ENCODE peak calls at places on chromosomes 4 and X, in four cellular contexts. C is psoas muscle, O is cardiac muscle cell, Z is heart right ventricle. L is an unnamed sample. For H3K4me1 and H3K9me3, the result is how much of the 10 kb centered on the place peaks cover.

GRCh38 chr4:44493924-44494323 is 45.3 kb upstream of the KCTD8 start:
- DNase-seq in C (no peak), O (peak), Z (no peak), L (no peak)

GRCh38 chr4:53365121-53365485 is 758 bp downstream of the SCFD2 start:
- DNase-seq in C (no peak), O (peak), Z (no peak), L (peak)

GRCh38 chr4:183097251-183098079 is 1.6 kb upstream of the WWC2 start:
- DNase-seq in C (peak), O (no peak), Z (peak), L (no peak)

GRCh38 chr4:54473077-54473545 is 184.6 kb upstream of the KIT start:
- DNase-seq in C (no peak), O (no peak), Z (no peak), L (no peak)

GRCh38 chr4:182492456-182492855 is 249.3 kb downstream of the TENM3 start:
- DNase-seq in C (no peak), O (no peak), Z (no peak), L (no peak)

GRCh38 chrX:9911479-9911878 is 55.7 kb upstream of the CLDN34 start:
- DNase-seq in C (no peak), O (no peak), Z (no peak), L (peak)

GRCh38 chrX:51144828-51145442 is 187.7 kb upstream of the NUDT10 start:
- DNase-seq in C (no peak), O (peak), Z (no peak), L (peak)

GRCh38 chr4:105641876-105642275 is 66.6 kb downstream of the INTS12 start:
- DNase-seq in C (no peak), O (no peak), Z (no peak), L (no peak)

GRCh38 chr4:3074078-3074845 is at the start of the genes HTT and HTT-AS:
- DNase-seq in C (peak), O (peak), Z (peak), L (peak)

GRCh38 chr4:42281324-42282020 is 115.8 kb upstream of the SHISA3 start:
- DNase-seq in C (no peak), O (no peak), Z (no peak), L (no peak)

GRCh38 chr4:89992744-89993143 is 98.1 kb downstream of the MMRN1 start:
- DNase-seq in C (no peak), O (no peak), Z (no peak), L (no peak)

GRCh38 chr4:153638011-153638410 is 46.1 kb upstream of the TLR2 start:
- DNase-seq in C (no peak), O (no peak), Z (no peak), L (no peak)

GRCh38 chr4:38314663-38315062 is 349.3 kb upstream of the KLF3 start:
- DNase-seq in C (no peak), O (no peak), Z (no peak), L (no peak)

GRCh38 chrX:36160056-36160455 is 240.5 kb downstream of the CFAP47 start:
- DNase-seq in C (no peak), O (no peak), Z (no peak), L (no peak)

GRCh38 chrX:151974336-151975227 is at the start of gene GABRE:
- DNase-seq in C (peak), O (peak), Z (peak), L (peak)

GRCh38 chrX:129980043-129980442 is 2.4 kb upstream of the BCORL1 start:
- DNase-seq in C (peak), O (peak), Z (peak), L (peak)

GRCh38 chrX:2902841-2903240 is 26.3 kb downstream of the ARSD start:
- DNase-seq in C (no peak), O (no peak), Z (no peak), L (no peak)

GRCh38 chrX:133440081-133440796 is 24.9 kb upstream of the GPC4 start:
- DNase-seq in C (no peak), O (no peak), Z (no peak), L (no peak)

GRCh38 chr4:78155616-78156105 is 98.5 kb downstream of the FRAS1 start:
- DNase-seq in C (no peak), O (no peak), Z (no peak), L (no peak)

GRCh38 chr4:100109921-100110320 is 80.3 kb downstream of the DDIT4L start:
- DNase-seq in C (no peak), O (no peak), Z (no peak), L (no peak)

GRCh38 chr4:180617203-180617602 is 1626.0 kb upstream of the TENM3 start:
- DNase-seq in C (no peak), O (no peak), Z (no peak), L (no peak)

GRCh38 chrX:51420610-51421009 is 75.8 kb downstream of the NUDT11 start:
- DNase-seq in C (no peak), O (peak), Z (no peak), L (no peak)

GRCh38 chrX:11881485-11882170 is 123.6 kb downstream of the MSL3 start:
- DNase-seq in C (no peak), O (no peak), Z (no peak), L (no peak)

GRCh38 chr4:78566834-78567501 is 15.4 kb downstream of the ANXA3 start:
- DNase-seq in C (no peak), O (no peak), Z (no peak), L (no peak)

GRCh38 chrX:103831803-103832544 is at the start of gene RAB9B:
- DNase-seq in C (peak), O (peak), Z (peak), L (peak)

GRCh38 chr4:140105436-140105835 is 48.5 kb downstream of the MAML3 start:
- DNase-seq in C (no peak), O (no peak), Z (no peak), L (no peak)

DNA sequence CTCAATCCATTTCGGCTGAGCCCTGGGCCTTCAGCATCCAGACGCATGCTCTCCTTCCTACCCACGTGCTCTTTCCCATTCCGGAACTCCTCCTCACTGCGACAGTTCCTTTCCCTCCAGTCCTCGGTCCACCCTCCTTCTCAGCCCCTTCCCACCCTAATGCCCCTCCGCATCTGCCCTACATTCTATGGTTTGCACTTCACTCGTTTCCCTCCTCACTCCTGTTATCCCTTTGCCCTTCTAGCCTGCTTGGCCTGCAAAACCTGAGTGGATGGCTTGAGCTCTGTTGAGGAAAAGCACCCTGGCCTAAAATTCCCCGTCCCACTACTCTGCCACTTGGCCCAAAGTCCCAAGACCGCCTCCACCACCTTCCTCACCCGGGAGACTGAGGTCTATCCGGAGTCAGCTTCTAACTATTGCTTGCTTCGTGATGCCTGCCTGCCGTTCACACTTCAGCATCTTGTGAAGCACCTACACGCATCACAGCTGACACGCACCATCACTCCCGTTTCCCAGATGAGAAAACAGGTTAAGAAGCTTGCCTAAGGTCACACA is 38.6 kb downstream of the MAP7D3 start:
- DNase-seq in C (peak), O (no peak), Z (no peak), L (no peak)
- H3K4me1 ChIP-seq in C (under half), O (under half), Z (under half), L (under half)

GRCh38 chrX:41209853-41210252 is 124.1 kb upstream of the DDX3X start:
- DNase-seq in C (no peak), O (no peak), Z (no peak), L (no peak)
- H3K9me3 ChIP-seq in C (under half), O (under half), Z (under half), L (under half)

DNA sequence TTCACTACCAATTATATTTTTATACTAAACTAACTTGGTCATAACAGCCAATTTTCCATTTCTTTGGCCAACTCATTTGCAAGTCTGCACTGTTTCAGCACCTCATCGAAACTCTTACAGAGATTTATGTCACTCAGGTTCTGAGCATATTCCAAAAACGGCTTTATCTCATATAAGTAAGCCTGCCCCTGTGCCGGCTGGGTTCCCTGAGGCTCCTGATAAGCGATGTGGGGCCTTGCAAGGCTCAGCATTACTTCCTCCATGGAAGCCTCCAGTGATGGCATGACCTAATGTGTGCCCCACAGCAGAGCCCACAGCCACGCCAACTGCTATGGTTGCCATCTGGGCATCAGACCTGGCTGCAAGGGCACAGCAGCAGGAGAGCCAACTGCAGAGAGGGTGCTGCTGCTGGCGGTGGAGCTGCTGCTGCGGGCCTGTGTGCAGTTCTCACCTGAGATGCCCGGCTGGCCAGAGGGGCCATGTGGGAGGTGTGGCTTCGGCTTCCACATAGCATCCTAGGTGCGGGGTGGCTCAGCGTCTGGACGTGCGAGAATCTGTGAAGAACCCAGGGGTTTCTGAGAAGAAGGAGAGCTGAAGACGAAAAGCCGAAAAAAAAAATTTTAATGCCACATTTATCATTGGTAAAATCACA is 13.4 kb upstream of the IBSP start:
- DNase-seq in C (no peak), O (no peak), Z (no peak), L (no peak)
- H3K27ac ChIP-seq in C (no peak), O (no peak), Z (no peak), L (no peak)

GRCh38 chrX:110399497-110399896 is 40.8 kb downstream of the RTL9 start:
- DNase-seq in C (no peak), O (no peak), Z (no peak), L (no peak)
- H3K4me1 ChIP-seq in C (under half), O (under half), Z (under half), L (under half)

DNA sequence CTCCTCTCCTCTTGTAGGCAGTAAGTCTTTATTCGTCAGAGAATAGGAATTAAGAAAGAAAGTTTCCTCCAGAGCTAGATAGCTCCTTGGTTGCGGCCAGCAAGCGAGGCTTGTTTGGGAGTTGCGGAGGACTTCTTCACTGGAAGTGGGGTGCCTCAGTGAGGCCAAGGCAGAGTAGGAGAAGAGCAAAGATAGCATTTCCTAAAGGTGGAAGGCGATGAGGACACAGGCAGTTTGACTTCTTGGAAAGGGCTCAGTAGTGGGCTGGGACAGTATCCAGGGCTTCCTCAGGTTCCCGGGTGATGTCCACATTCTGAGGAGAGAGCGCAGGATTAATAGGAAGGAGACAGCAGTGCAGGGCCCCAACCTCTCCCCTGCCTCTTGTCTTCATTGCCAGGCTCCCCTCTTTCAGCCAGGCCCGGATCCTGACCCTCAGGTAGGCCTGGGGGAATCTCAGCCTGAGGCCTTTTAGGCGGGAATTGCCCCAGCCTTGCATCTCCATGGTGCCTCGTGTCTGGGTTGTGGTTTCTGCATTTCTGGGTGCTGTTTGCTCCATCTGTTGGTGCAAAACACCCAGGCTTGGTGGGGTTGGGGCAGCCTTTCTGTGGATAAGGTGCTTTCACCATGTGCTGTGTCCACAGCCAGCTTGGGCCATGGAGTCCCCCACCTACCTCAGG is 12.7 kb downstream of the TRO start:
- DNase-seq in C (no peak), O (no peak), Z (no peak), L (no peak)
- H3K9me3 ChIP-seq in C (under half), O (under half), Z (under half), L (under half)

GRCh38 chr4:165382640-165383039 is 3.8 kb downstream of the CPE start:
- DNase-seq in C (no peak), O (no peak), Z (no peak), L (no peak)

GRCh38 chr4:165384608-165385007 is 5.8 kb downstream of the CPE start:
- DNase-seq in C (no peak), O (no peak), Z (no peak), L (no peak)

GRCh38 chr4:165385124-165385523 is 6.3 kb downstream of the CPE start:
- DNase-seq in C (no peak), O (no peak), Z (no peak), L (no peak)

GRCh38 chr4:165383757-165384156 is 4.9 kb downstream of the CPE start:
- DNase-seq in C (no peak), O (no peak), Z (no peak), L (no peak)

DNA sequence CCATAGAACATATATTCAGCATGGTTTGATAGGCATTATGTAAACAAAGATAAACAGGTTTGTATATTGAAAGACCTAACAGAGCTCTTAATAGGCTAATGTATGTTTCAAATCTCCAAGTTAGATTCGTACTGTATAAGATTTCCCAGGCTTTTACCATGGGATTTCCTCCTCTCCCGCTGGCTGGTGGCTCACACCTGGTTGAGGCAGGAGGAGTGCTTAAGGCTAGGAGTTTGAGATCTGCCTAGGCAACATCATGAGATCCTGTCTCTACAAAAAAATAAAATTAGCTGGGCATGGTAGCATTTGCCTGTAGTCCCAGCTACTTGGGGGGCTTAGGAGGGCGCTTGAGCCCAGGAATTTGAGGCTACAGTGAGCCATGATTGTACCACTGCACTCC is 5.4 kb downstream of the CPE start:
- DNase-seq in C (no peak), O (no peak), Z (no peak), L (no peak)
- H3K27ac ChIP-seq in C (no peak), O (peak), Z (no peak), L (no peak)